ENCODE peak calls at places on chromosomes 2 and 18, in ten cellular contexts. One of them, this sample, is unnamed.

GRCh38 chr18:73670536-73670935 is 477.1 kb downstream of the FBXO15 start:
- DNase-seq in heart left ventricle: no peak
- DNase-seq in CD8-positive, alpha-beta T cell: no peak
- DNase-seq in dorsolateral prefrontal cortex: no peak
- DNase-seq in kidney: no peak
- DNase-seq in right cardiac atrium: no peak
- DNase-seq in CD8-positive, alpha-beta memory T cell: no peak
- DNase-seq in ovary: no peak
- DNase-seq in hepatocyte: no peak
- DNase-seq in WERI-Rb-1: no peak
- DNase-seq in this sample: no peak

GRCh38 chr18:44779893-44780292 is 99.2 kb downstream of the SETBP1 start:
- DNase-seq in heart left ventricle: no peak
- DNase-seq in CD8-positive, alpha-beta T cell: no peak
- DNase-seq in dorsolateral prefrontal cortex: no peak
- DNase-seq in kidney: no peak
- DNase-seq in right cardiac atrium: no peak
- DNase-seq in CD8-positive, alpha-beta memory T cell: no peak
- DNase-seq in ovary: no peak
- DNase-seq in hepatocyte: no peak
- DNase-seq in WERI-Rb-1: no peak
- DNase-seq in this sample: no peak

GRCh38 chr2:105612049-105612448 is 132.7 kb upstream of the NCK2 start:
- DNase-seq in heart left ventricle: no peak
- DNase-seq in CD8-positive, alpha-beta T cell: no peak
- DNase-seq in dorsolateral prefrontal cortex: no peak
- DNase-seq in kidney: no peak
- DNase-seq in right cardiac atrium: no peak
- DNase-seq in CD8-positive, alpha-beta memory T cell: no peak
- DNase-seq in ovary: no peak
- DNase-seq in hepatocyte: no peak
- DNase-seq in WERI-Rb-1: no peak
- DNase-seq in this sample: no peak

GRCh38 chr2:85744771-85745601 is 8.8 kb upstream of the ATOH8 start:
- DNase-seq in heart left ventricle: peak
- DNase-seq in CD8-positive, alpha-beta T cell: no peak
- DNase-seq in dorsolateral prefrontal cortex: no peak
- DNase-seq in kidney: peak
- DNase-seq in right cardiac atrium: peak
- DNase-seq in CD8-positive, alpha-beta memory T cell: no peak
- DNase-seq in ovary: peak
- DNase-seq in hepatocyte: no peak
- DNase-seq in WERI-Rb-1: no peak
- DNase-seq in this sample: peak

GRCh38 chr18:45161850-45162249 is 453.4 kb upstream of the SLC14A2 start:
- DNase-seq in heart left ventricle: no peak
- DNase-seq in CD8-positive, alpha-beta T cell: no peak
- DNase-seq in dorsolateral prefrontal cortex: no peak
- DNase-seq in kidney: no peak
- DNase-seq in right cardiac atrium: no peak
- DNase-seq in CD8-positive, alpha-beta memory T cell: no peak
- DNase-seq in ovary: no peak
- DNase-seq in hepatocyte: no peak
- DNase-seq in WERI-Rb-1: no peak
- DNase-seq in this sample: no peak

GRCh38 chr2:203914546-203915169 is 21.9 kb upstream of the ICOS start:
- DNase-seq in heart left ventricle: no peak
- DNase-seq in CD8-positive, alpha-beta T cell: no peak
- DNase-seq in dorsolateral prefrontal cortex: no peak
- DNase-seq in kidney: no peak
- DNase-seq in right cardiac atrium: no peak
- DNase-seq in CD8-positive, alpha-beta memory T cell: peak
- DNase-seq in ovary: no peak
- DNase-seq in hepatocyte: no peak
- DNase-seq in WERI-Rb-1: no peak
- DNase-seq in this sample: no peak

GRCh38 chr2:180607501-180608060 is 372.8 kb upstream of the UBE2E3 start:
- DNase-seq in heart left ventricle: no peak
- DNase-seq in CD8-positive, alpha-beta T cell: no peak
- DNase-seq in dorsolateral prefrontal cortex: no peak
- DNase-seq in kidney: no peak
- DNase-seq in right cardiac atrium: no peak
- DNase-seq in CD8-positive, alpha-beta memory T cell: no peak
- DNase-seq in ovary: no peak
- DNase-seq in hepatocyte: peak
- DNase-seq in WERI-Rb-1: no peak
- DNase-seq in this sample: no peak

GRCh38 chr2:74146929-74147728 is 583 bp downstream of the BOLA3 start:
- DNase-seq in heart left ventricle: no peak
- DNase-seq in CD8-positive, alpha-beta T cell: no peak
- DNase-seq in dorsolateral prefrontal cortex: no peak
- DNase-seq in kidney: no peak
- DNase-seq in right cardiac atrium: no peak
- DNase-seq in CD8-positive, alpha-beta memory T cell: no peak
- DNase-seq in ovary: no peak
- DNase-seq in hepatocyte: peak
- DNase-seq in WERI-Rb-1: peak
- DNase-seq in this sample: no peak

GRCh38 chr18:69954719-69955118 is 7.0 kb upstream of the CD226 start:
- DNase-seq in heart left ventricle: no peak
- DNase-seq in CD8-positive, alpha-beta T cell: no peak
- DNase-seq in dorsolateral prefrontal cortex: no peak
- DNase-seq in kidney: no peak
- DNase-seq in right cardiac atrium: no peak
- DNase-seq in CD8-positive, alpha-beta memory T cell: no peak
- DNase-seq in ovary: no peak
- DNase-seq in hepatocyte: no peak
- DNase-seq in WERI-Rb-1: no peak
- DNase-seq in this sample: no peak

GRCh38 chr2:104745856-104746255 is 108.1 kb upstream of the POU3F3 start:
- DNase-seq in heart left ventricle: no peak
- DNase-seq in CD8-positive, alpha-beta T cell: no peak
- DNase-seq in dorsolateral prefrontal cortex: no peak
- DNase-seq in kidney: no peak
- DNase-seq in right cardiac atrium: no peak
- DNase-seq in CD8-positive, alpha-beta memory T cell: no peak
- DNase-seq in ovary: no peak
- DNase-seq in hepatocyte: no peak
- DNase-seq in WERI-Rb-1: no peak
- DNase-seq in this sample: no peak

GRCh38 chr2:123648014-123648413 is 377.1 kb upstream of the CNTNAP5 start:
- DNase-seq in heart left ventricle: no peak
- DNase-seq in CD8-positive, alpha-beta T cell: no peak
- DNase-seq in dorsolateral prefrontal cortex: no peak
- DNase-seq in kidney: no peak
- DNase-seq in right cardiac atrium: no peak
- DNase-seq in CD8-positive, alpha-beta memory T cell: no peak
- DNase-seq in ovary: no peak
- DNase-seq in hepatocyte: no peak
- DNase-seq in WERI-Rb-1: no peak
- DNase-seq in this sample: no peak

GRCh38 chr2:178674122-178674521 is 133.1 kb downstream of the TTN start:
- DNase-seq in heart left ventricle: no peak
- DNase-seq in CD8-positive, alpha-beta T cell: no peak
- DNase-seq in dorsolateral prefrontal cortex: no peak
- DNase-seq in kidney: no peak
- DNase-seq in right cardiac atrium: no peak
- DNase-seq in CD8-positive, alpha-beta memory T cell: no peak
- DNase-seq in ovary: no peak
- DNase-seq in hepatocyte: no peak
- DNase-seq in WERI-Rb-1: no peak
- DNase-seq in this sample: no peak

GRCh38 chr2:98134138-98134537 is 47.2 kb downstream of the VWA3B start:
- DNase-seq in heart left ventricle: no peak
- DNase-seq in CD8-positive, alpha-beta T cell: no peak
- DNase-seq in dorsolateral prefrontal cortex: no peak
- DNase-seq in kidney: no peak
- DNase-seq in right cardiac atrium: peak
- DNase-seq in CD8-positive, alpha-beta memory T cell: no peak
- DNase-seq in ovary: no peak
- DNase-seq in hepatocyte: no peak
- DNase-seq in WERI-Rb-1: no peak
- DNase-seq in this sample: peak

GRCh38 chr2:16140771-16141640 is 200.7 kb downstream of the MYCN start:
- DNase-seq in heart left ventricle: no peak
- DNase-seq in CD8-positive, alpha-beta T cell: no peak
- DNase-seq in dorsolateral prefrontal cortex: no peak
- DNase-seq in kidney: no peak
- DNase-seq in right cardiac atrium: no peak
- DNase-seq in CD8-positive, alpha-beta memory T cell: no peak
- DNase-seq in ovary: no peak
- DNase-seq in hepatocyte: no peak
- DNase-seq in WERI-Rb-1: peak
- DNase-seq in this sample: no peak

GRCh38 chr2:126761981-126762878 is 106.3 kb downstream of the GYPC start:
- DNase-seq in heart left ventricle: no peak
- DNase-seq in CD8-positive, alpha-beta T cell: peak
- DNase-seq in dorsolateral prefrontal cortex: no peak
- DNase-seq in kidney: no peak
- DNase-seq in right cardiac atrium: no peak
- DNase-seq in CD8-positive, alpha-beta memory T cell: peak
- DNase-seq in ovary: no peak
- DNase-seq in hepatocyte: no peak
- DNase-seq in WERI-Rb-1: no peak
- DNase-seq in this sample: no peak

GRCh38 chr2:221571391-221572179 is 519 bp downstream of the EPHA4 start:
- DNase-seq in heart left ventricle: peak
- DNase-seq in CD8-positive, alpha-beta T cell: peak
- DNase-seq in dorsolateral prefrontal cortex: no peak
- DNase-seq in kidney: peak
- DNase-seq in right cardiac atrium: peak
- DNase-seq in CD8-positive, alpha-beta memory T cell: no peak
- DNase-seq in ovary: peak
- DNase-seq in hepatocyte: peak
- DNase-seq in WERI-Rb-1: peak
- DNase-seq in this sample: peak

GRCh38 chr2:41710944-41711343 is 336.9 kb upstream of the PKDCC start:
- DNase-seq in heart left ventricle: no peak
- DNase-seq in CD8-positive, alpha-beta T cell: no peak
- DNase-seq in dorsolateral prefrontal cortex: no peak
- DNase-seq in kidney: no peak
- DNase-seq in right cardiac atrium: no peak
- DNase-seq in CD8-positive, alpha-beta memory T cell: no peak
- DNase-seq in ovary: no peak
- DNase-seq in hepatocyte: no peak
- DNase-seq in WERI-Rb-1: no peak
- DNase-seq in this sample: no peak

GRCh38 chr2:119684553-119684952 is 5.6 kb downstream of the TMEM177 start:
- DNase-seq in heart left ventricle: no peak
- DNase-seq in CD8-positive, alpha-beta T cell: no peak
- DNase-seq in dorsolateral prefrontal cortex: no peak
- DNase-seq in kidney: no peak
- DNase-seq in right cardiac atrium: no peak
- DNase-seq in CD8-positive, alpha-beta memory T cell: no peak
- DNase-seq in ovary: no peak
- DNase-seq in hepatocyte: no peak
- DNase-seq in WERI-Rb-1: no peak
- DNase-seq in this sample: no peak

DNA sequence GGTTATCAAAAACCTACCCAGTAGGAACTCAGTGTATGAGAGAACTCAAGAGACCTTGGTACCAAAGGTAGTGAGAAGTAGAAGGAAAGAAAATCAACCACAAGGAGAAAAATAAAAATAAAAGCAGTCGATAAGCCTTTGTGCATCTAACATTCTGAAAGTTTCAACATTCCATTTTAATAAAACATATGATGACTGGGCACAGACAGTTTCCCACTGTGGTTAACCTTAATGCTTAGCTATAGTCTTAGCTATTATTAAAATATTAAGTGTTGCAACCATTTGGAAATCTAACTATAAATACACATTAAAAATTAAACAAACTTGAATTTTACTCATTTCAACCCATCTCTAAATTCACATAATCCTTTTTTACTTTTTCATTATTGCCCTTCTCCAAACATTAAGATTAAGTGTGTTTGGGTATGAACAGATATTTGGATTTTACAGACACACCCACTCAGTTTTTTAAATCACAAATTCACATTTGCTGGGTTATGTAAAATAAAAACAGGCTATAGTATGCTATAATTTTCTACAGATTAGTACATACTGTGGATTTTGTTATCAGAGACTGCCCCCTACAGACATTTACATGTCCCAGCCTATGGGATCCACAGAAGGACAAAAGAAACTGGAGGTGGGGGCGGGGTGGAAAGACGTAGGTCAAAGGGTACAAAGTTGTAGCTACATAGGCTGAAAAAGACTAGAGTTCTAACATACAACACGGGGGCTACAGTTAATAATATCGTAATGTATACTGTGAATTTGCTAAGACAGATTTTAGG is 32.8 kb downstream of the SRBD1 start:
- DNase-seq in heart left ventricle: no peak
- DNase-seq in CD8-positive, alpha-beta T cell: no peak
- DNase-seq in dorsolateral prefrontal cortex: no peak
- DNase-seq in kidney: no peak
- DNase-seq in right cardiac atrium: no peak
- DNase-seq in CD8-positive, alpha-beta memory T cell: peak
- DNase-seq in ovary: no peak
- DNase-seq in hepatocyte: peak
- DNase-seq in WERI-Rb-1: peak
- DNase-seq in this sample: peak
- H3K27ac ChIP-seq in heart left ventricle: no peak
- H3K27ac ChIP-seq in CD8-positive, alpha-beta T cell: no peak
- H3K27ac ChIP-seq in dorsolateral prefrontal cortex: no peak
- H3K27ac ChIP-seq in kidney: no peak
- H3K27ac ChIP-seq in right cardiac atrium: no peak
- H3K27ac ChIP-seq in CD8-positive, alpha-beta memory T cell: no peak
- H3K27ac ChIP-seq in ovary: no peak
- H3K27ac ChIP-seq in hepatocyte: no peak
- H3K27ac ChIP-seq in WERI-Rb-1: no peak
- H3K27ac ChIP-seq in this sample: no peak

GRCh38 chr2:238695538-238695937 is 152.3 kb upstream of the TWIST2 start:
- DNase-seq in heart left ventricle: no peak
- DNase-seq in CD8-positive, alpha-beta T cell: no peak
- DNase-seq in dorsolateral prefrontal cortex: no peak
- DNase-seq in kidney: peak
- DNase-seq in right cardiac atrium: no peak
- DNase-seq in CD8-positive, alpha-beta memory T cell: no peak
- DNase-seq in ovary: no peak
- DNase-seq in hepatocyte: no peak
- DNase-seq in WERI-Rb-1: no peak
- DNase-seq in this sample: no peak
- H3K27ac ChIP-seq in heart left ventricle: no peak
- H3K27ac ChIP-seq in CD8-positive, alpha-beta T cell: no peak
- H3K27ac ChIP-seq in dorsolateral prefrontal cortex: no peak
- H3K27ac ChIP-seq in kidney: no peak
- H3K27ac ChIP-seq in right cardiac atrium: no peak
- H3K27ac ChIP-seq in CD8-positive, alpha-beta memory T cell: no peak
- H3K27ac ChIP-seq in ovary: no peak
- H3K27ac ChIP-seq in hepatocyte: peak
- H3K27ac ChIP-seq in WERI-Rb-1: no peak
- H3K27ac ChIP-seq in this sample: no peak

GRCh38 chr2:158931577-158931976 is 36.9 kb upstream of the TANC1 start:
- DNase-seq in heart left ventricle: no peak
- DNase-seq in CD8-positive, alpha-beta T cell: no peak
- DNase-seq in dorsolateral prefrontal cortex: no peak
- DNase-seq in kidney: no peak
- DNase-seq in right cardiac atrium: no peak
- DNase-seq in CD8-positive, alpha-beta memory T cell: no peak
- DNase-seq in ovary: no peak
- DNase-seq in hepatocyte: no peak
- DNase-seq in WERI-Rb-1: no peak
- DNase-seq in this sample: peak
- H3K27ac ChIP-seq in heart left ventricle: no peak
- H3K27ac ChIP-seq in CD8-positive, alpha-beta T cell: no peak
- H3K27ac ChIP-seq in dorsolateral prefrontal cortex: no peak
- H3K27ac ChIP-seq in kidney: no peak
- H3K27ac ChIP-seq in right cardiac atrium: no peak
- H3K27ac ChIP-seq in CD8-positive, alpha-beta memory T cell: no peak
- H3K27ac ChIP-seq in ovary: no peak
- H3K27ac ChIP-seq in hepatocyte: no peak
- H3K27ac ChIP-seq in WERI-Rb-1: no peak
- H3K27ac ChIP-seq in this sample: no peak

GRCh38 chr2:207239222-207239674 is 73.5 kb upstream of the KLF7 start:
- DNase-seq in heart left ventricle: peak
- DNase-seq in CD8-positive, alpha-beta T cell: no peak
- DNase-seq in dorsolateral prefrontal cortex: no peak
- DNase-seq in kidney: peak
- DNase-seq in right cardiac atrium: peak
- DNase-seq in CD8-positive, alpha-beta memory T cell: no peak
- DNase-seq in ovary: peak
- DNase-seq in hepatocyte: peak
- DNase-seq in WERI-Rb-1: no peak
- DNase-seq in this sample: peak
- H3K27ac ChIP-seq in heart left ventricle: peak
- H3K27ac ChIP-seq in CD8-positive, alpha-beta T cell: no peak
- H3K27ac ChIP-seq in dorsolateral prefrontal cortex: no peak
- H3K27ac ChIP-seq in kidney: no peak
- H3K27ac ChIP-seq in right cardiac atrium: peak
- H3K27ac ChIP-seq in CD8-positive, alpha-beta memory T cell: no peak
- H3K27ac ChIP-seq in ovary: no peak
- H3K27ac ChIP-seq in hepatocyte: peak
- H3K27ac ChIP-seq in WERI-Rb-1: no peak
- H3K27ac ChIP-seq in this sample: no peak

This sample was measured in SJCRH30.